ENCODE peak calls at places on chromosomes 1 and 21, in eight cellular contexts. S, D, B, V, T, K, J and Q are unnamed samples.

GRCh38 chr1:183021405-183022201 is 1.6 kb upstream of the LAMC1 start:
- DNase-seq in J (no peak), K (no peak), S (no peak), B (no peak), T (no peak), D (no peak), V (no peak), Q (no peak)

GRCh38 chr1:224922404-224923164 is 6.9 kb upstream of the DNAH14 start:
- DNase-seq in J (peak), D (peak), V (peak), K (peak), T (no peak), B (no peak), S (peak), Q (peak)

GRCh38 chr1:153548722-153549695 is at the start of gene S100A3:
- DNase-seq in J (no peak), D (no peak), S (no peak), B (no peak), T (no peak), K (peak), V (peak), Q (peak)

GRCh38 chr21:41868062-41868710 is 11.0 kb downstream of the PRDM15 start:
- DNase-seq in T (no peak), K (no peak), B (no peak), S (no peak), V (no peak), D (no peak), J (peak), Q (no peak)

GRCh38 chr1:33152685-33153432 is 29.0 kb downstream of the TRIM62 start:
- DNase-seq in J (no peak), D (no peak), K (peak), S (no peak), B (no peak), T (no peak), V (peak), Q (no peak)

GRCh38 chr1:21261551-21262281 is 28.5 kb downstream of the ECE1 start:
- DNase-seq in K (peak), J (no peak), D (no peak), S (peak), B (no peak), T (no peak), V (peak), Q (peak)

GRCh38 chr1:14470802-14471201 is 127.7 kb upstream of the KAZN start:
- DNase-seq in T (no peak), B (no peak), S (no peak), V (no peak), K (no peak), D (no peak), J (no peak), Q (no peak)

GRCh38 chr1:32393832-32394140 is 455 bp downstream of the BSDC1 start:
- DNase-seq in T (no peak), V (peak), K (no peak), D (peak), B (peak), S (no peak), J (no peak), Q (peak)

GRCh38 chr21:14684071-14684470 is 138.0 kb upstream of the SAMSN1 start:
- DNase-seq in B (no peak), T (no peak), K (no peak), D (no peak), J (no peak), V (no peak), S (peak), Q (no peak)

GRCh38 chr1:99680258-99680657 is 34.3 kb downstream of the PALMD start:
- DNase-seq in D (no peak), J (no peak), T (no peak), V (peak), B (no peak), S (no peak), K (peak), Q (peak)

GRCh38 chr21:46619846-46620245 is 15.0 kb upstream of the S100B start:
- DNase-seq in B (no peak), S (no peak), K (no peak), V (no peak), D (no peak), J (no peak), T (no peak), Q (no peak)

GRCh38 chr1:16946646-16947045 is 24.9 kb downstream of the CROCC start:
- DNase-seq in T (no peak), V (no peak), J (no peak), D (no peak), S (no peak), B (no peak), K (no peak), Q (no peak)

GRCh38 chr1:115062542-115063004 is 26.7 kb downstream of the TSPAN2 start:
- DNase-seq in J (no peak), V (no peak), B (peak), S (peak), K (peak), T (peak), D (no peak), Q (peak)

GRCh38 chr1:6342031-6342430 is 51.5 kb downstream of the ACOT7 start:
- DNase-seq in V (no peak), S (no peak), T (no peak), K (no peak), D (no peak), B (no peak), J (no peak), Q (no peak)

GRCh38 chr1:228185641-228185965 is 20.0 kb downstream of the IBA57 start:
- DNase-seq in V (no peak), S (no peak), B (no peak), D (no peak), T (peak), J (no peak), K (no peak), Q (no peak)

GRCh38 chr1:189357317-189357716 is 1120.3 kb downstream of the BRINP3 start:
- DNase-seq in J (no peak), B (no peak), K (no peak), V (no peak), T (no peak), D (no peak), S (no peak), Q (no peak)

GRCh38 chr1:2882968-2883696 is 81.6 kb upstream of the TTC34 start:
- DNase-seq in T (no peak), V (no peak), S (no peak), J (no peak), D (no peak), K (no peak), B (no peak), Q (no peak)

GRCh38 chr1:172946814-172947507 is 103.8 kb downstream of the TNFSF18 start:
- DNase-seq in V (no peak), B (no peak), S (peak), K (no peak), J (no peak), D (no peak), T (no peak), Q (peak)

GRCh38 chr21:35045539-35046222 is 3.4 kb downstream of the RUNX1 start:
- DNase-seq in S (no peak), K (no peak), V (no peak), J (no peak), T (peak), B (no peak), D (no peak), Q (no peak)

GRCh38 chr1:171177261-171177660 is 7.8 kb upstream of the FMO2 start:
- DNase-seq in K (no peak), T (no peak), S (no peak), J (no peak), V (no peak), D (no peak), B (no peak), Q (no peak)

GRCh38 chr1:90371106-90371813 is 345.8 kb downstream of the BARHL2 start:
- DNase-seq in J (no peak), D (no peak), V (peak), T (no peak), S (no peak), B (no peak), K (no peak), Q (peak)

GRCh38 chr1:205028954-205029353 is 14.1 kb upstream of the CNTN2 start:
- DNase-seq in B (no peak), D (no peak), S (no peak), T (no peak), K (no peak), J (no peak), V (no peak), Q (no peak)

GRCh38 chr1:51948491-51948915 is 42.0 kb downstream of the RAB3B start:
- DNase-seq in D (no peak), K (no peak), S (no peak), B (no peak), T (no peak), J (no peak), V (no peak), Q (no peak)

GRCh38 chr1:151199860-151200581 is 1.7 kb downstream of the PIP5K1A start:
- DNase-seq in B (no peak), T (no peak), S (peak), D (no peak), K (peak), J (no peak), V (peak), Q (peak)

GRCh38 chr1:34163792-34164509 is 1.1 kb downstream of the CSMD2 start:
- DNase-seq in J (no peak), T (no peak), D (no peak), V (peak), B (no peak), K (no peak), S (no peak), Q (peak)

GRCh38 chr1:78114034-78114956 is 68.5 kb downstream of the GIPC2 start:
- DNase-seq in B (peak), D (peak), T (peak), S (peak), K (peak), V (peak), J (peak), Q (peak)

GRCh38 chr1:150321826-150322166 is 463 bp downstream of the PRPF3 start:
- DNase-seq in D (no peak), K (no peak), V (no peak), B (no peak), J (no peak), T (no peak), S (no peak), Q (no peak)

GRCh38 chr1:70440642-70441391 is 29.7 kb downstream of the CTH start:
- DNase-seq in T (no peak), D (no peak), S (peak), B (no peak), K (no peak), V (no peak), J (no peak), Q (no peak)

GRCh38 chr1:217029311-217030157 is 306.3 kb upstream of the ESRRG start:
- DNase-seq in K (peak), J (no peak), D (no peak), T (no peak), S (no peak), V (peak), B (no peak), Q (peak)